ENCODE peak calls at places on chromosomes 7 and 10, in five cellular contexts. B is lower lobe of right lung, X is heart right ventricle, H is astrocyte of the spinal cord, O is fibroblast of lung. R is an unnamed sample.

GRCh38 chr10:73591935-73592699 is 975 bp upstream of the USP54 start:
- DNase-seq in H (peak), X (no peak), B (peak), O (peak), R (peak)

GRCh38 chr10:132631348-132631735 is 93.8 kb downstream of the INPP5A start:
- DNase-seq in O (peak), X (peak), H (no peak), B (peak), R (peak)

GRCh38 chr7:90720970-90721768 is 125.0 kb downstream of the CDK14 start:
- DNase-seq in B (no peak), H (peak), O (peak), X (no peak), R (peak)

GRCh38 chr10:99430116-99430450 is 341 bp downstream of the GOT1 start:
- DNase-seq in X (no peak), O (peak), H (peak), B (no peak), R (no peak)

GRCh38 chr10:25231751-25232150 is 57.0 kb downstream of the GPR158 start:
- DNase-seq in B (no peak), O (no peak), X (no peak), H (no peak), R (no peak)

GRCh38 chr7:112272921-112273561 is 66.5 kb downstream of the ZNF277 start:
- DNase-seq in B (peak), O (no peak), H (no peak), X (peak), R (peak)

GRCh38 chr7:95430864-95431263 is 4.0 kb downstream of the PON2 start:
- DNase-seq in B (no peak), O (peak), X (no peak), H (peak), R (peak)

GRCh38 chr7:148697256-148697841 is 1.4 kb upstream of the CUL1 start:
- DNase-seq in B (no peak), X (peak), O (peak), H (peak), R (peak)

DNA sequence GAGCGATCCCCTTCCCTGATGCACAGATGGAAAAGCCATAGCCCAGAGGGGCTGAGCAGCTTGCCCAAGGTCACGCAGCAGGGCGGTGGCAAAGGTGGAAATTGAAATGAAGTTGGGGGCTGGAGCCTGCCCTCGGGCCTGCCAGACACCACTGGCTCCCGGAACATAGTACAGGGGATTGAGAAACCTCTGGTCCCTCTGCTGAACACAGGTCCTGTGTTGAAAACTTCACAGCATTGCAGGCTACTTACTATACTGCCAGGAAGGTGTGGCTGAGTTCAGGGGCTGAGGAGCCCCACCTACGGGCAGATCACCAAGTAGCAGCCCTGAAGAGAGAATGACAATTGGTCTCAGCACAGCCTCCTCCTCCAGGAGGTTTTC is 326.7 kb downstream of the PLXNA4 start:
- DNase-seq in X (no peak), O (peak), B (no peak), H (no peak), R (peak)
- TF ChIP-seq CTCF in X (no peak), O (no peak), B (no peak), H (peak), R (no peak)

GRCh38 chr10:44004913-44005787 is 356.5 kb upstream of the ZNF32 start:
- DNase-seq in H (no peak), B (no peak), O (no peak), X (no peak), R (no peak)

GRCh38 chr10:44008270-44008916 is 359.7 kb upstream of the ZNF32 start:
- DNase-seq in B (no peak), H (no peak), O (peak), X (no peak), R (peak)

GRCh38 chr10:44006826-44007225 is 358.1 kb upstream of the ZNF32 start:
- DNase-seq in X (no peak), H (no peak), O (peak), B (no peak), R (peak)

GRCh38 chr10:44008917-44009620 is 360.4 kb upstream of the ZNF32 start:
- DNase-seq in O (no peak), X (no peak), B (no peak), H (no peak), R (no peak)

DNA sequence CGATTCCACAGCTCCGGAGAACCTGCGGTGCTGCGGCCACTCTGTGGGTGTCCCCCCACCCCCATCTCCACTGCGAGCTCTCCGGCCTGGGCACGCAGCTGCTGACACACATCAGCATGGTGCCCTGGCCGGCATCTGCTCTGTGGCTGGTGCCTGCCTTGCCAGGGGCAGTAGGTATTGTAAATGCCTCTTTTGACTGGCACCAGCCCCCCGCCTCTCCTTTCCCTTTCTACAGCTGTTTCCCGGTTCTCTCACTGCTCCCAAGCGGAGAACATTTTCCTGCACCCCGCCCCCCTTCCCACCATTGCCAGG is 357.1 kb upstream of the ZNF32 start:
- DNase-seq in H (no peak), B (no peak), X (no peak), O (no peak), R (no peak)
- H3K4me3 ChIP-seq in H (no peak), B (no peak), X (no peak), O (no peak), R (no peak)

GRCh38 chr7:131753620-131754222 is 197.3 kb upstream of the PODXL start:
- DNase-seq in X (no peak), B (no peak), O (no peak), H (no peak), R (peak)
- TF ChIP-seq CTCF in X (peak), B (no peak), O (no peak), H (peak), R (peak)

GRCh38 chr7:150341263-150342118 is at the start of gene RARRES2:
- DNase-seq in H (no peak), X (peak), O (peak), B (no peak), R (peak)

GRCh38 chr7:150340875-150341262 is 560 bp downstream of the RARRES2 start:
- DNase-seq in H (no peak), B (no peak), O (no peak), X (no peak), R (no peak)

GRCh38 chr7:150343225-150343624 is 1.8 kb upstream of the RARRES2 start:
- DNase-seq in O (no peak), X (no peak), B (no peak), H (no peak), R (no peak)

GRCh38 chr7:150340024-150340749 is 1.2 kb downstream of the RARRES2 start:
- DNase-seq in B (peak), O (peak), X (peak), H (peak), R (peak)

GRCh38 chr7:150342119-150342405 is 633 bp upstream of the RARRES2 start:
- DNase-seq in B (no peak), X (no peak), H (no peak), O (no peak), R (no peak)
- H3K4me3 ChIP-seq in B (peak), X (no peak), H (no peak), O (no peak), R (no peak)

GRCh38 chr7:128672927-128673517 is 930 bp downstream of the GARIN1A start:
- DNase-seq in H (peak), O (peak), X (no peak), B (no peak), R (peak)
- TF ChIP-seq CTCF in H (peak), O (peak), X (peak), B (peak), R (peak)

GRCh38 chr7:129008645-129009414 is 46.1 kb downstream of the TNPO3 start:
- DNase-seq in X (no peak), O (no peak), B (no peak), H (no peak), R (no peak)
- H3K4me3 ChIP-seq in X (no peak), O (no peak), B (no peak), H (no peak), R (no peak)

DNA sequence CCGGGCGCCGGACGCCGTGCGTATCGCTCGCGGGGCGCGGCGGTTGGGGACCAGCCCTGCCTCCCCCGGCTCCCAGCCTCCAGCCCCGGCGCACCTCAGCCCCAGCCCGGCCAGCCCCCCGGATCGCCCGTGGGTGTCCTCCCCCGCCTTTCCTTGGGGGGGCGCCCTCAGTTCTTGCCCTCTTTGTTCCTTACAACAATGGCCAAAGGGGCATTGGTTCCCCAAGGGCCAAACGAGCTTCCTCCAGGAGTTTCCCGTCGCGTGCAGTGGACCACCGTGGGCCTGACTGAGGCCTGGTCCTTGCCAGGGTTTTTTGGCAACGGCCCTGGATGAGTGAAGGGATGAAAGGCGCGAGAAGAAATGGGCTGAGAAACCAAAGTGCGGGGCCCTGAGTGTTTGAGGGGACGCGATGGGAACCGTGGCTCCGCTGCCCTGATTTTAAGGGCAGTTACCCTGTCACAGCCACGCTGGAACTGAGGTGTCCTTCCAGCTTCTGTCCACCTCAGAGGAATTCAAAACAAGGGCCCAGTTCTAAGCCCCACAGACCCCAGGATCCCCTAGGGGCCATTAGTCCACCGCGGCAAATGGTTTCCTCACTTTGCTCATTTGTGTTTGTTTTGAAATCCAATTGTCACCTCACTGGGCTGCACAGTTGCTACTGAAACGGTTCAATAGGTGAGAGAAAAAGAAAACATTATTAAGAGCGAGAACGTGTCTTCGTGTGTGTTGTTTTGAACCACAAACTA is 1.4 kb downstream of the MACROH2A2 start:
- DNase-seq in O (peak), H (no peak), B (no peak), X (peak), R (peak)
- TF ChIP-seq CTCF in O (peak), H (peak), B (peak), X (no peak), R (no peak)

GRCh38 chr7:8783229-8783628 is 349.8 kb downstream of the NXPH1 start:
- DNase-seq in X (no peak), O (no peak), H (no peak), B (no peak), R (no peak)
- H3K4me3 ChIP-seq in X (no peak), O (no peak), H (no peak), B (no peak), R (no peak)